ENCODE peak calls at places on chromosome 11, in ten cellular contexts. Z is adrenal gland, Y is H9, O is fibroblast of mammary gland, P is endothelial cell of umbilical vein, D is cardiac muscle cell, C is endothelial cell, B is WTC11, G is NB4, U is lower lobe of right lung. L is an unnamed sample.

GRCh38 chr11:19450282-19450681 is 209.5 kb upstream of the E2F8 start:
- DNase-seq in G (no peak), B (no peak), O (no peak), Y (no peak), U (no peak), C (no peak), P (no peak), D (no peak), Z (no peak), L (no peak)

GRCh38 chr11:129018991-129019390 is 76.3 kb upstream of the TP53AIP1 start:
- DNase-seq in U (no peak), C (no peak), B (no peak), O (no peak), Y (no peak), P (no peak), D (no peak), Z (no peak), G (no peak), L (no peak)

GRCh38 chr11:21988477-21988876 is 204.4 kb upstream of the ANO5 start:
- DNase-seq in P (no peak), B (no peak), D (no peak), C (no peak), O (no peak), G (peak), Z (no peak), U (no peak), Y (no peak), L (no peak)

GRCh38 chr11:17922474-17922788 is 90.4 kb downstream of the SERGEF start:
- DNase-seq in O (no peak), P (no peak), Y (no peak), C (no peak), Z (no peak), B (no peak), D (no peak), U (no peak), G (no peak), L (no peak)

GRCh38 chr11:107078375-107078774 is 60.1 kb upstream of the GUCY1A2 start:
- DNase-seq in P (no peak), Y (no peak), G (no peak), Z (no peak), B (no peak), D (no peak), U (no peak), O (no peak), C (no peak), L (no peak)

GRCh38 chr11:6598555-6598954 is 4.9 kb downstream of the RRP8 start:
- DNase-seq in Z (no peak), G (no peak), P (no peak), B (no peak), C (no peak), D (no peak), O (no peak), Y (no peak), U (no peak), L (no peak)

GRCh38 chr11:29293825-29294224 is 723.0 kb downstream of the KCNA4 start:
- DNase-seq in Y (no peak), B (no peak), O (peak), D (no peak), Z (no peak), C (no peak), U (no peak), G (no peak), P (peak), L (no peak)

GRCh38 chr11:1838077-1838425 is 730 bp upstream of the TNNI2 start:
- DNase-seq in O (no peak), G (no peak), D (no peak), U (peak), C (no peak), B (no peak), P (no peak), Z (no peak), Y (no peak), L (no peak)

GRCh38 chr11:122556605-122557004 is 98.9 kb upstream of the UBASH3B start:
- DNase-seq in G (no peak), D (peak), Y (peak), P (no peak), B (peak), C (peak), Z (no peak), O (no peak), U (no peak), L (no peak)

GRCh38 chr11:121889931-121890330 is 226.1 kb downstream of the BLID start:
- DNase-seq in G (no peak), P (no peak), B (no peak), D (no peak), C (no peak), Z (no peak), Y (no peak), U (no peak), O (peak), L (no peak)

GRCh38 chr11:128448487-128448886 is 138.9 kb downstream of the ETS1 start:
- DNase-seq in Y (peak), C (no peak), D (no peak), O (peak), G (no peak), Z (no peak), U (no peak), B (no peak), P (no peak), L (peak)

GRCh38 chr11:7115775-7116174 is 27.0 kb downstream of the RBMXL2 start:
- DNase-seq in Z (no peak), P (peak), C (no peak), D (no peak), O (peak), U (no peak), B (no peak), Y (no peak), G (no peak), L (no peak)

GRCh38 chr11:94602430-94603372 is 35.5 kb downstream of the PIWIL4 start:
- DNase-seq in G (peak), U (peak), C (peak), D (peak), B (peak), Z (peak), Y (no peak), O (peak), P (peak), L (peak)

GRCh38 chr11:77001524-77001923 is 32.7 kb upstream of the B3GNT6 start:
- DNase-seq in U (no peak), O (no peak), C (no peak), B (no peak), D (no peak), P (no peak), Z (no peak), G (no peak), Y (no peak), L (no peak)

GRCh38 chr11:69005631-69006368 is 7.2 kb downstream of the MRGPRF start:
- DNase-seq in G (no peak), U (no peak), Z (no peak), P (no peak), Y (no peak), D (no peak), C (no peak), B (no peak), O (no peak), L (no peak)

GRCh38 chr11:68780829-68781228 is 29.5 kb upstream of the TESMIN start:
- DNase-seq in C (peak), Y (peak), G (peak), Z (peak), B (peak), O (peak), U (peak), D (peak), P (peak), L (no peak)

GRCh38 chr11:64406221-64406946 is 47.4 kb downstream of the RPS6KA4 start:
- DNase-seq in C (no peak), P (no peak), Y (no peak), Z (no peak), G (no peak), D (peak), O (no peak), U (no peak), B (no peak), L (no peak)

GRCh38 chr11:78733031-78733430 is 158.4 kb upstream of the NARS2 start:
- DNase-seq in Y (no peak), B (no peak), O (peak), G (no peak), Z (no peak), C (no peak), D (no peak), P (no peak), U (no peak), L (no peak)

GRCh38 chr11:29634248-29634647 is 382.6 kb downstream of the KCNA4 start:
- DNase-seq in C (no peak), P (peak), O (no peak), U (no peak), B (no peak), G (no peak), Z (no peak), D (no peak), Y (no peak), L (no peak)

GRCh38 chr11:72716291-72716690 is 35.9 kb downstream of the ARAP1 start:
- DNase-seq in G (no peak), C (no peak), O (no peak), Z (no peak), Y (no peak), U (no peak), D (no peak), B (no peak), P (no peak), L (no peak)

GRCh38 chr11:72718101-72718501 is 34.1 kb downstream of the ARAP1 start:
- DNase-seq in C (no peak), P (no peak), U (peak), G (no peak), D (no peak), O (no peak), Y (no peak), Z (no peak), B (no peak), L (no peak)

GRCh38 chr11:72719144-72719543 is 33.1 kb downstream of the ARAP1 start:
- DNase-seq in Z (peak), B (no peak), O (peak), P (no peak), Y (no peak), D (peak), G (peak), U (peak), C (no peak), L (no peak)

GRCh38 chr11:72719551-72719950 is 32.7 kb downstream of the ARAP1 start:
- DNase-seq in Y (no peak), B (no peak), C (no peak), O (no peak), P (no peak), U (no peak), D (peak), G (no peak), Z (no peak), L (no peak)

DNA sequence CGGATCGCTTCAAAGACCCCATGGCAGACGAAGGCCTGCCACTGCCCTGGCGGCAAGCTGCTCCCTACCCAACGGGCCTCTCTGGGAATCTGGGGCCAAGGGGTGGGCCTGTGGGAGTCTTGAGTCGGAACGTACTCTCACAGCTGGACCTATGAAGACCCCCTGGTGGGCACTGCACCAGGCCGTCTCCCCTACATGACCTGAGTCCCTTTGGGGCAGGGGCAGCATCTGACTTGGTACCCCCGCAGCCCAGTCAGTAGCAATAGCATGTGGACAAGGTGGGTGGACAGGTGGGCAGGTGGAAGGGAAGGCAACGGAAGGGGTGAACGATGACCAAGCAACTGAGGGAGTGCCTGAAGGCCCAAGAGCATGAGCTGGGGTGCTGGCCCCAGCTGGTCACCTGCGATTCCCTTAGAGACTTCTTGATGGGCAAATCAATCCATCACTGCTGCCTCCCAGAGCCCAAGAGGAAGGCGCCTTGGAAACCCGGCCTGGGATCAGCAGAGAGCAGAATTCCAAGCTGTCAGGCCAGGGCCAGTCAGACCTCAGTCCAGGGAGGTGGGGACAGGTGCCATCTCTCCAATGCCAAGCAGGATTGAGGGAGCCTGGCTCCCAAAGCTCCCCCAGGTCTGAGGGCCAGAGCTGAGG is 35.3 kb downstream of the ARAP1 start:
- DNase-seq in D (no peak), B (no peak), Z (no peak), P (no peak), Y (no peak), G (no peak), O (no peak), U (peak), C (no peak), L (no peak)
- TF ChIP-seq CTCF in D (no peak), B (no peak), Z (no peak), P (no peak), Y (no peak), G (no peak), O (no peak), U (no peak), C (no peak), L (no peak)

GRCh38 chr11:123650901-123651300 is 3.5 kb downstream of the SCN3B start:
- DNase-seq in B (no peak), Z (no peak), C (no peak), G (no peak), P (no peak), Y (no peak), D (no peak), O (no peak), U (no peak), L (no peak)

GRCh38 chr11:123653405-123653996 is 923 bp downstream of the SCN3B start:
- DNase-seq in B (no peak), C (peak), U (no peak), O (no peak), Y (no peak), Z (no peak), D (no peak), G (no peak), P (no peak), L (no peak)

GRCh38 chr11:123659311-123659710 is 4.9 kb upstream of the SCN3B start:
- DNase-seq in C (no peak), U (no peak), B (no peak), Z (no peak), Y (no peak), G (no peak), D (no peak), O (no peak), P (no peak), L (no peak)

GRCh38 chr11:123654566-123655081 is at the start of gene SCN3B:
- DNase-seq in C (peak), O (peak), P (peak), U (peak), G (peak), B (peak), D (peak), Y (peak), Z (peak), L (peak)

DNA sequence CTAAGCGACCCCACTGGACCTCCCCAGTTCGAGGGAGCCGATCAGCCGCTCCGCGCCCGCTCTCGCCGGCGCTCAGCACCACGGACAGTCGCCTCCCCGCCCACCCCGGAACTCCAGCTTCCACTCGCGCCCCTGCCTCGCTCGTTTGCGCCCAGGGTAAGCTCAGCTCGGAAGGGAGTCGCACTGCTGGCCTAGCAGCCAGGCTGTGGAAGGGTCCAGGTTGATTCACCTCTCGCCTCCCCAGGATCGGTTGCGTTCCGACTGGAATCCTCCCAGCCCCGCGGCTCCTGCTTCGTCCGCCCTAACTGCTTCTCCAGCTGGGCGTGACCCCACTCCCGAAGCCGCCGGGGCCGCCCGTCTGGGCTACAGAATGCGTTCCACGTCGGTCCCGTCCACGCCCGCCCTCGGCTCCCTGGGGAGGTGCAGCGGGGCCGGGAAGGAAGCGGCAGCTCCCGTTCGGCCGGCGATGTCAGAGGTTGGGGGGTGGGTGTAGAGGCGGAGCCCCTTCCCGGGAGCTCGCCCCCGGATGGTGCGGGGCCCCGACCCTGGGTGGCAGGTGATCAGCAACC is 343 bp downstream of the SCN3B start:
- DNase-seq in O (peak), U (peak), Z (peak), G (peak), D (peak), Y (peak), C (peak), B (peak), P (peak), L (peak)
- TF ChIP-seq CTCF in O (no peak), U (no peak), Z (no peak), G (no peak), D (no peak), Y (no peak), C (no peak), B (no peak), P (no peak), L (no peak)

GRCh38 chr11:57622263-57622662 is 24.8 kb downstream of the SERPING1 start:
- DNase-seq in Z (no peak), G (no peak), D (no peak), Y (no peak), C (no peak), U (no peak), B (no peak), P (no peak), O (no peak), L (no peak)

GRCh38 chr11:57615308-57615707 is 17.8 kb downstream of the SERPING1 start:
- DNase-seq in U (no peak), D (no peak), C (no peak), G (no peak), Y (no peak), P (no peak), Z (no peak), O (no peak), B (no peak), L (no peak)

GRCh38 chr11:57616595-57616994 is 19.1 kb downstream of the SERPING1 start:
- DNase-seq in P (no peak), U (no peak), G (no peak), B (no peak), C (no peak), Z (no peak), O (no peak), D (no peak), Y (no peak), L (no peak)

GRCh38 chr11:57618438-57618837 is 21.0 kb downstream of the SERPING1 start:
- DNase-seq in G (no peak), B (no peak), C (no peak), D (no peak), O (no peak), Y (no peak), Z (no peak), U (no peak), P (no peak), L (no peak)

DNA sequence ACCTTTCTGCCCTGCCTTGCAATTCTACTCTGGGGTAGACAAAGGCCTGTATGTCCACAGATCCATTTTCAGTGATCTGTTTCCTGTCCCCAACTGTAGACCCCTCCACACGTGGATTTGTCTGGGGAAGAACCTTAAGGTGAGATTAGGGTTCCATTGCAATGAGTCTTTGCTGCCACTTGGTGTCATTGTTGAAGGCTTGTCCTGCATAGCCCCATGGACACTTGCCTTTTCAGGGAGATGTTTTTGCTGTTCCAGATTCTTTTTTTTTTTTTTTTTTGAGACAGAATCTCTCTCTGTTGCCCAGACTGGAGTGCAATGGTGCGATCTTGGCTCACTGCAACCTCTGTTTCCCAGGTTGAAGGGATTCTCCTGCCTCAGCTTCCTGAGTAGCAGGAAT is 21.8 kb downstream of the SERPING1 start:
- DNase-seq in Y (no peak), O (no peak), G (no peak), Z (no peak), U (no peak), C (no peak), P (no peak), D (no peak), B (no peak), L (no peak)
- TF ChIP-seq CTCF in Y (peak), O (peak), G (peak), Z (no peak), U (no peak), C (peak), P (no peak), D (peak), B (no peak), L (peak)

GRCh38 chr11:72241290-72241781 is 2.6 kb downstream of the PHOX2A start:
- DNase-seq in P (no peak), G (no peak), Z (no peak), U (no peak), B (no peak), O (no peak), C (no peak), Y (peak), D (no peak), L (no peak)
- TF ChIP-seq CTCF in P (no peak), G (no peak), Z (no peak), U (no peak), B (no peak), O (no peak), C (no peak), Y (no peak), D (no peak), L (no peak)

GRCh38 chr11:114598461-114598860 is 2.9 kb upstream of the NXPE4 start:
- DNase-seq in Y (no peak), U (no peak), G (no peak), C (no peak), O (no peak), B (no peak), D (no peak), P (no peak), Z (no peak), L (no peak)

GRCh38 chr11:114596175-114596919 is 761 bp upstream of the NXPE4 start:
- DNase-seq in O (no peak), U (no peak), G (no peak), P (no peak), B (no peak), Z (no peak), Y (no peak), D (no peak), C (no peak), L (no peak)

GRCh38 chr11:114595571-114595970 is at the start of gene NXPE4:
- DNase-seq in U (no peak), B (no peak), Y (no peak), O (no peak), D (no peak), G (no peak), P (no peak), C (no peak), Z (no peak), L (no peak)

GRCh38 chr11:114594703-114595102 is 883 bp downstream of the NXPE4 start:
- DNase-seq in U (no peak), O (no peak), Y (no peak), D (no peak), Z (no peak), B (no peak), C (no peak), P (no peak), G (no peak), L (no peak)
- TF ChIP-seq CTCF in U (no peak), O (no peak), Y (no peak), D (no peak), Z (no peak), B (no peak), C (no peak), P (no peak), G (no peak), L (no peak)

DNA sequence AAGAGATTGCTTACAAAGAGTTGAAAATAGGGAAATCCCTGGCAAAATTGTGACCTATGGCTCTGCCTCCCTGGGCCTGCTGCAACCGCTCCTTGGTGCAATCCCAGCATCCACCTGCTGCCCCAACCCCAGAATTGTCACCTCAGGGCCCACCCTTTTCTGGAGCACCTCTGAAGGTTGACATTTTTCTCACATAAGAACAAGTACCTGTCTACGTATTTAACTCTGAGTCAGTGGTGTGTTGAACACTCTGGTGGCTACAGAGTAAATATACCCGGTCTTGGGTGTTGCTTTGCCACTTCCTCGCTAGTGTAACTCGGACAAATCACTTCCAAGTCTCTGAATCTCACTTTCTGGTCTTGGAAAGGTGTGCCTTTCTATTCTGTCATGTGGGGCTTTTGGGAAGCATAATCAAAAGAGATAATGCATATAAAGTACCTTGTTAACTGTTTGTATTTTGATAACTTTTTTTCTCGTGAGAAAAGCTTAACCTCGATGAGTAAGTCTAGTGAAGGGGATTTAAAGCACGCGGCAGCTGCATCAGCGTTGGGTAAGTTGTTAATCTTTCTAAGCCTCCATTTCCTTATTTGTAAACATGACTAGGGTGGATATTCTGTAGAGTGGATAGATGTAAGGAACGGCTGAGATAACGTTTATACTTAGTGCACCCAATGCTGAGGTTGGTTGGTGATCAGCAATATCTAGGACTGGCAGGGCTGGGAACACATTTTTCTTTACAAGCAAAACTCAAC is 881.2 kb downstream of the OPCML start:
- DNase-seq in U (no peak), D (no peak), G (no peak), Y (no peak), P (no peak), O (no peak), B (no peak), C (no peak), Z (no peak), L (no peak)
- TF ChIP-seq CTCF in U (no peak), D (no peak), G (no peak), Y (no peak), P (no peak), O (no peak), B (no peak), C (no peak), Z (no peak), L (no peak)